ENCODE peak calls at places on chromosomes 13 and 19, in four cellular contexts. I is right lobe of liver, K is tibial nerve, C is ovary. X is an unnamed sample.

GRCh38 chr13:112768795-112769411 is 79.1 kb downstream of the ATP11A start:
- DNase-seq in I (no peak), K (no peak), C (no peak), X (peak)

GRCh38 chr19:36030264-36031148 is 2.2 kb downstream of the CLIP3 start:
- DNase-seq in I (no peak), K (no peak), C (no peak), X (no peak)

GRCh38 chr13:48094404-48094780 is 512 bp downstream of the MED4 start:
- DNase-seq in I (no peak), K (no peak), C (no peak), X (no peak)

GRCh38 chr19:41309225-41310030 is 544 bp upstream of the CCDC97 start:
- DNase-seq in I (no peak), K (no peak), C (no peak), X (no peak)

GRCh38 chr13:74040200-74040599 is 94.0 kb downstream of the KLF12 start:
- DNase-seq in I (no peak), K (no peak), C (no peak), X (peak)

GRCh38 chr13:110524484-110525254 is 36.9 kb downstream of the RAB20 start:
- DNase-seq in I (peak), K (no peak), C (no peak), X (peak)

GRCh38 chr13:27406178-27406939 is 18.1 kb upstream of the GTF3A start:
- DNase-seq in I (no peak), K (peak), C (no peak), X (no peak)

GRCh38 chr13:76764429-76764828 is 121.8 kb downstream of the KCTD12 start:
- DNase-seq in I (peak), K (peak), C (no peak), X (peak)

GRCh38 chr13:45928843-45929242 is 77.3 kb upstream of the SIAH3 start:
- DNase-seq in I (no peak), K (no peak), C (no peak), X (no peak)

DNA sequence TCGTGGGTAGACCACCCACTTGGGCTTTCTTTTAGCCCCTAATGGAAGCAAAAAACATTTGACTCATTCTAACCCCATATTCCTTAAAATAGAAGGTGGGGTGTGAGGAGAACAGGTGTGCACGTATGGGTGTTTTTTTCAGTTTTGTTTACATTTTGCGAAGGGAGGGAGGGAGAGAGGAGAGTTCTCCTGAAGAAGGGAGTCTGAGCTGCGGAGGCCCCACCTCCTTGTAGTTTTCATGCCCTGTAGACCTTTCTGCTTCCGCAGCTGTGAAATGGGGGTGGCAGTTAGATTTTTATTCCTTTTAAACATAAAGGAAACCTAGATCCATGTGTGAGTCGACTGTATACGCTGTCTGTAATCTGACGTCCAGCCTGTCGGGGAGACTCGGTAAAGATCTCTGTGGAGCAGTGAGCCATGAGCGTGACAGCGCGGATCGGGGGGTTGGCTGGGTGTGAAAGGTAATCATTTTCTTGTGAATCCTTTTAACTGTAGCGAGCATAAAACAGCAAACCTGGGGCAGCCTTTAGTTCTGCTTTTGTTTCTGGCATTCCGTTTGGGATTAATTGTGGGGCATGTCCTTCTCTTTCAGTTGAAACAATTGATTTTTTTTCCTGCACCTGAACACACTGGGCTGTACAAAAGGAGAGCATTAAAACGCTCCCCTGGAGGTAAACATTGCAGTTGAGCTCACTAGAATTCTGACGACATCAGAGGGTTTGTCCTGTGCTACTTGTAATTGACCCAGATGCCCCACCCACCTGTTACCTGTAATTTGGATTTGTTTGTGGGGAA is 2.3 kb downstream of the UPF1 start:
- DNase-seq in I (peak), K (no peak), C (no peak), X (no peak)
- TF ChIP-seq POLR2A in I (no peak), K (no peak), C (no peak), X (no peak)

DNA sequence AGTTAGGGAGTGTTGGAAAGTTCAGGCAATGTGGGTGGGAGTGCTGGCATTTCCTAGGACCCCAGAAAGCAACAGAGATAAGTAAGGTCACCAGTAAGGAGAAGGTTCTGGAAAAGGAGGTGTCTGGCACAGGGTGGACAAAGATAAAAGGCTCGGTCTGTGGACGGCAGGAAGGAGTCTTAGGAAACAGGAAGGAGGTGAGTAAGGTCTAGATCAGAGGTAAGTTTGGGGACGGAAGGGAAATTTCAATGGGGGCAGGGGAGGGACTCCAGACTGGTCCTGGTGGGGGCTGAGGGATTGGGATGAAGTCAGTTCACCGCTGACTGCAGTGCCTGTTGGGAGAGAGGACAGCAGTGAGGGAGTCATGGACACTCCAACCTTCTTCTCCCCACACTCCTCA is 7.8 kb upstream of the OPA3 start:
- DNase-seq in I (no peak), K (no peak), C (no peak), X (no peak)
- TF ChIP-seq POLR2A in I (no peak), K (no peak), C (no peak), X (no peak)

DNA sequence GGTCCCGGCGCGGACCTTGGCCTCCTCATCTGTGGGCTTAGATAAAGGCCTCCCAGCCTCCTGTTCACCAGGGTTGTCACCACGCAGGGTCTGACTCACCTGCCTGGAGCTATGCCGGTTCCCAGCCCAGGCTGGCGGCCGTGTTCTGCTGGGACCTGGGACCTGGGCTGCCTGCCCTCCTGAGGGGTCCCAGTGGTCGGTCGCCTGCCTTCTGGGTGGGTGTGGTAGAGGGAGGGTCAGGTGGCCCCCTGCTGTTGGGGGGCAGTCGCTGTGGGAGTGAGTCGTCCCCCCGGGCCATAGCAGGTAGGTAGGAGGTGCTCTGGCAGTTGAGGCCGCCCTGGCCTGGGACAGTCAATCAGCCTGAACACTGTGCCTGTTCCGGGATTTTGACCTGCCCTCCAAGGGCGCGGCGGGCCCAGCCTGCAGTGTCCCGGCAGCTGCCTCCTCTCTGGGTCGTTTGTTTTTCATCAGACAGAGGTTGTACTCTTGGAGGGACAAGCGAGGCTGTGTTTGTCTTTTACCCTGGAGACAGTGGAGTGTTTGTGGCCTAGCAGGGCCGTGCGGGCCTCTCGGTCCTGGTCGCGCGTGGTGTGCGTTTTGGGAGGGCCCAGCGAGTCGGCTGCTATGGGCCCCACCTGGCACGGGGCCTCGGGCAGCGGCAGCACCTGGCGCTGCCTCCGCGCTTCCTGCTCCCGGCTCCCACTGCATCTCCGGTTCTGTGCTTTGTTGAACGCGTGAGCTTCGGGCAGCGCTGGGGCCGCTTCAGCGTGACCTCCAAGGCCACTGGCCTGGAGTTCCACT is 2.6 kb downstream of the ADAT3 start:
- DNase-seq in I (no peak), K (no peak), C (peak), X (no peak)
- TF ChIP-seq POLR2A in I (no peak), K (no peak), C (no peak), X (no peak)

GRCh38 chr13:99463998-99464397 is 37.3 kb upstream of the TM9SF2 start:
- DNase-seq in I (no peak), K (no peak), C (no peak), X (no peak)

GRCh38 chr13:99454518-99455183 is 46.6 kb upstream of the TM9SF2 start:
- DNase-seq in I (no peak), K (no peak), C (no peak), X (no peak)

GRCh38 chr13:99464441-99464949 is 36.8 kb upstream of the TM9SF2 start:
- DNase-seq in I (no peak), K (no peak), C (no peak), X (no peak)

GRCh38 chr13:99459101-99459500 is 42.2 kb upstream of the TM9SF2 start:
- DNase-seq in I (no peak), K (no peak), C (no peak), X (no peak)
- TF ChIP-seq POLR2A in I (no peak), K (no peak), C (no peak), X (no peak)

GRCh38 chr19:1417145-1417544 is 9.8 kb downstream of the DAZAP1 start:
- DNase-seq in I (no peak), K (no peak), C (no peak), X (peak)

GRCh38 chr19:1418494-1418775 is 11.0 kb downstream of the DAZAP1 start:
- DNase-seq in I (no peak), K (no peak), C (no peak), X (no peak)

GRCh38 chr19:1418951-1419735 is 11.8 kb downstream of the DAZAP1 start:
- DNase-seq in I (no peak), K (no peak), C (no peak), X (no peak)

GRCh38 chr19:1417681-1418493 is 10.5 kb downstream of the DAZAP1 start:
- DNase-seq in I (no peak), K (no peak), C (peak), X (peak)

GRCh38 chr19:1416014-1416841 is 8.8 kb downstream of the DAZAP1 start:
- DNase-seq in I (no peak), K (no peak), C (peak), X (no peak)
- TF ChIP-seq POLR2A in I (no peak), K (no peak), C (no peak), X (no peak)

GRCh38 chr13:80340643-80341097 is 256 bp downstream of the SPRY2 start:
- DNase-seq in I (no peak), K (peak), C (no peak), X (no peak)

GRCh38 chr13:80341098-80341701 is at the start of gene SPRY2:
- DNase-seq in I (peak), K (peak), C (peak), X (peak)

GRCh38 chr13:80338781-80339577 is 1.9 kb downstream of the SPRY2 start:
- DNase-seq in I (peak), K (peak), C (peak), X (peak)

GRCh38 chr13:80339578-80339840 is 1.4 kb downstream of the SPRY2 start:
- DNase-seq in I (no peak), K (no peak), C (no peak), X (no peak)

GRCh38 chr13:80339841-80340642 is 884 bp downstream of the SPRY2 start:
- DNase-seq in I (peak), K (peak), C (peak), X (peak)
- TF ChIP-seq POLR2A in I (peak), K (no peak), C (no peak), X (peak)

DNA sequence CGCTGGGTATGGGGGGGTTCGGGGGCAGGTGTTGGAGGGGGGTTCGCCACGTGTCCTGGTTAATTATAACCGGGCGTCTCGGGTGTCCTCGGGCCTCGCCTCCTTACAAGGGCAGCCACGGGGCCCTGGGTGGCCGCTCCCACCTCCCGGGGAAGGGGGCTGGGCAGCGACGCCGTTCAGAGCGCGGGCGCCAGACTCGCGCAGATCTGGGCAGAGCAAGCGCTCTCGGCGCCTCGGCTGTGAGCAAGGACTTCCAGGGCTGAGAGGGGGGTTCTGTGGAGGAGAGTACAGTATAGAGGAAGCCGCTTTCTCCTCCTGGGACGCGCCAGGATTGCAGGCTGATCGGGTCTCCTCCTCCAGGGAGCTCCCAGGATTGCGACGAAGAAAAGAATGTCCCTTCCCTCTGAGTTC is 1.0 kb upstream of the CKM start:
- DNase-seq in I (no peak), K (no peak), C (no peak), X (peak)
- TF ChIP-seq POLR2A in I (no peak), K (no peak), C (no peak), X (peak)